ENCODE peak calls at places on chromosomes 12 and 14, in four cellular contexts. One of them, this sample, is unnamed.

GRCh38 chr12:53757095-53757770 is 5.5 kb upstream of the CISTR start:
- DNase-seq in A549: peak; percentile 78
- DNase-seq in GM12878: no peak
- DNase-seq in K562: peak; percentile 81
- DNase-seq in this sample: peak; percentile 87

GRCh38 chr12:3206536-3207072 is 129.4 kb downstream of the TSPAN9 start:
- DNase-seq in A549: no peak
- DNase-seq in GM12878: no peak
- DNase-seq in K562: no peak
- DNase-seq in this sample: no peak

GRCh38 chr12:99383258-99383657 is 264.3 kb upstream of the GARIN6 start:
- DNase-seq in A549: no peak
- DNase-seq in GM12878: no peak
- DNase-seq in K562: no peak
- DNase-seq in this sample: no peak

GRCh38 chr14:76348898-76349297 is 27.0 kb upstream of the ESRRB start:
- DNase-seq in A549: no peak
- DNase-seq in GM12878: no peak
- DNase-seq in K562: peak; percentile 7
- DNase-seq in this sample: peak; percentile 62

GRCh38 chr14:73392329-73393257 is 65.8 kb downstream of the NUMB start:
- DNase-seq in A549: no peak
- DNase-seq in GM12878: no peak
- DNase-seq in K562: no peak
- DNase-seq in this sample: no peak

GRCh38 chr12:18206198-18206597 is 55.1 kb upstream of the PIK3C2G start:
- DNase-seq in A549: no peak
- DNase-seq in GM12878: no peak
- DNase-seq in K562: no peak
- DNase-seq in this sample: no peak

GRCh38 chr14:100988011-100988410 is 84.5 kb upstream of the RTL1 start:
- DNase-seq in A549: peak; percentile 75
- DNase-seq in GM12878: no peak
- DNase-seq in K562: no peak
- DNase-seq in this sample: no peak

GRCh38 chr12:132603240-132604107 is 6.9 kb downstream of the LRCOL1 start:
- DNase-seq in A549: no peak
- DNase-seq in GM12878: no peak
- DNase-seq in K562: no peak
- DNase-seq in this sample: no peak

GRCh38 chr12:31928246-31929139 is 30.7 kb upstream of the RESF1 start:
- DNase-seq in A549: no peak
- DNase-seq in GM12878: no peak
- DNase-seq in K562: no peak
- DNase-seq in this sample: no peak

GRCh38 chr12:49874142-49874897 is 29.4 kb downstream of the FAIM2 start:
- DNase-seq in A549: no peak
- DNase-seq in GM12878: no peak
- DNase-seq in K562: no peak
- DNase-seq in this sample: no peak

GRCh38 chr12:119843100-119843499 is 34.0 kb downstream of the CIT start:
- DNase-seq in A549: no peak
- DNase-seq in GM12878: no peak
- DNase-seq in K562: no peak
- DNase-seq in this sample: no peak

GRCh38 chr14:73630009-73630780 is 14.6 kb upstream of the DNAL1 start:
- DNase-seq in A549: no peak
- DNase-seq in GM12878: no peak
- DNase-seq in K562: peak; percentile 42
- DNase-seq in this sample: no peak

GRCh38 chr14:32256606-32257005 is 53.5 kb upstream of the RNU6-8 start:
- DNase-seq in A549: no peak
- DNase-seq in GM12878: no peak
- DNase-seq in K562: no peak
- DNase-seq in this sample: no peak

GRCh38 chr12:53756300-53757094 is 4.7 kb upstream of the CISTR start:
- DNase-seq in A549: no peak
- DNase-seq in GM12878: no peak
- DNase-seq in K562: no peak
- DNase-seq in this sample: peak; percentile 49

GRCh38 chr14:61535470-61535869 is 159.8 kb upstream of the HIF1A start:
- DNase-seq in A549: peak; percentile 58
- DNase-seq in GM12878: no peak
- DNase-seq in K562: no peak
- DNase-seq in this sample: no peak

GRCh38 chr12:103820881-103821489 is 20.0 kb downstream of the NT5DC3 start:
- DNase-seq in A549: no peak
- DNase-seq in GM12878: no peak
- DNase-seq in K562: no peak
- DNase-seq in this sample: no peak

GRCh38 chr14:38238332-38238731 is 17.6 kb downstream of the CLEC14A start:
- DNase-seq in A549: no peak
- DNase-seq in GM12878: no peak
- DNase-seq in K562: no peak
- DNase-seq in this sample: no peak

GRCh38 chr12:27550653-27550975 is 26.6 kb downstream of the PPFIBP1 start:
- DNase-seq in A549: no peak
- DNase-seq in GM12878: no peak
- DNase-seq in K562: no peak
- DNase-seq in this sample: peak; percentile 40

GRCh38 chr12:47184229-47184628 is 104.5 kb upstream of the AMIGO2 start:
- DNase-seq in A549: no peak
- DNase-seq in GM12878: no peak
- DNase-seq in K562: no peak
- DNase-seq in this sample: no peak

GRCh38 chr12:85711735-85712390 is 124.3 kb downstream of the RASSF9 start:
- DNase-seq in A549: no peak
- DNase-seq in GM12878: no peak
- DNase-seq in K562: no peak
- DNase-seq in this sample: no peak

GRCh38 chr12:91704446-91704845 is 441.2 kb downstream of the BTG1 start:
- DNase-seq in A549: peak; percentile 17
- DNase-seq in GM12878: no peak
- DNase-seq in K562: no peak
- DNase-seq in this sample: no peak

GRCh38 chr12:109863961-109864712 is 16.2 kb downstream of the GLTP start:
- DNase-seq in A549: peak; percentile 66
- DNase-seq in GM12878: no peak
- DNase-seq in K562: no peak
- DNase-seq in this sample: peak; percentile 85

GRCh38 chr12:120466560-120467315 is 2.8 kb downstream of the SRSF9 start:
- DNase-seq in A549: peak; percentile 64
- DNase-seq in GM12878: no peak
- DNase-seq in K562: no peak
- DNase-seq in this sample: peak; percentile 78

GRCh38 chr14:56461876-56462275 is 117.7 kb upstream of the TMEM260 start:
- DNase-seq in A549: no peak
- DNase-seq in GM12878: no peak
- DNase-seq in K562: no peak
- DNase-seq in this sample: no peak

GRCh38 chr14:20516921-20517320 is 11.6 kb downstream of the RNASE10 start:
- DNase-seq in A549: no peak
- DNase-seq in GM12878: no peak
- DNase-seq in K562: no peak
- DNase-seq in this sample: no peak

GRCh38 chr12:105279460-105280056 is 43.6 kb upstream of the APPL2 start:
- DNase-seq in A549: peak; percentile 44
- DNase-seq in GM12878: no peak
- DNase-seq in K562: peak; percentile 15
- DNase-seq in this sample: peak; percentile 79

GRCh38 chr14:64440494-64440893 is 24.8 kb upstream of the AKAP5 start:
- DNase-seq in A549: no peak
- DNase-seq in GM12878: no peak
- DNase-seq in K562: no peak
- DNase-seq in this sample: no peak

DNA sequence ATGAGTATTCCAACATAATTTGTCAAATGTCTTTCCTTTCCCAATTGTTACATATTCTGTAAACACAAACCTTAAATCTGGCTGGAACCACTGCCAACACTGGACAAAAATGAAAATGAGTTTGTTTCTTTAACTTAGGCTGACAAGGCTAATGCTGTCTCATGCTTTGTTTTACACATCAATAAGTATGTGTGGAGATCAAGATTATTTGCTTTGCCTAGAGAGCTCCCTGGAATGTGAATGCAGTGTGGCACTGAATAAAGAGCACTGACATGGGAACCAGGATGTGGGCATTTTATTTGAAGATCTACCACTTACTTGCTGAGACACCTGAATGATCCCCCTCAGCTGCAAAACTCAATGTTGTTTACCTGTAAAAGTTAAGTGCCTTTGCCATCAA is 61.7 kb downstream of the RALGAPA1 start:
- DNase-seq in A549: peak; percentile 40
- DNase-seq in GM12878: no peak
- DNase-seq in K562: no peak
- DNase-seq in this sample: no peak
- TF ChIP-seq CTCF in A549: no peak
- TF ChIP-seq CTCF in GM12878: no peak
- TF ChIP-seq CTCF in K562: no peak
- TF ChIP-seq CTCF in this sample: no peak

GRCh38 chr12:130223767-130224244 is 61.5 kb downstream of the FZD10 start:
- DNase-seq in A549: no peak
- DNase-seq in GM12878: no peak
- DNase-seq in K562: no peak
- DNase-seq in this sample: no peak
- TF ChIP-seq MAX in A549: no peak
- TF ChIP-seq MAX in GM12878: no peak
- TF ChIP-seq MAX in K562: no peak
- TF ChIP-seq MAX in this sample: no peak

GRCh38 chr12:11545438-11546330 is 103.8 kb upstream of the ETV6 start:
- DNase-seq in A549: no peak
- DNase-seq in GM12878: peak; percentile 78
- DNase-seq in K562: no peak
- DNase-seq in this sample: peak; percentile 87
- H3K4me3 ChIP-seq in A549: no peak overlapping the region
- H3K4me3 ChIP-seq in GM12878: peak overlapping the region; percentile 31
- H3K4me3 ChIP-seq in K562: no peak overlapping the region
- H3K4me3 ChIP-seq in this sample: no peak overlapping the region

DNA sequence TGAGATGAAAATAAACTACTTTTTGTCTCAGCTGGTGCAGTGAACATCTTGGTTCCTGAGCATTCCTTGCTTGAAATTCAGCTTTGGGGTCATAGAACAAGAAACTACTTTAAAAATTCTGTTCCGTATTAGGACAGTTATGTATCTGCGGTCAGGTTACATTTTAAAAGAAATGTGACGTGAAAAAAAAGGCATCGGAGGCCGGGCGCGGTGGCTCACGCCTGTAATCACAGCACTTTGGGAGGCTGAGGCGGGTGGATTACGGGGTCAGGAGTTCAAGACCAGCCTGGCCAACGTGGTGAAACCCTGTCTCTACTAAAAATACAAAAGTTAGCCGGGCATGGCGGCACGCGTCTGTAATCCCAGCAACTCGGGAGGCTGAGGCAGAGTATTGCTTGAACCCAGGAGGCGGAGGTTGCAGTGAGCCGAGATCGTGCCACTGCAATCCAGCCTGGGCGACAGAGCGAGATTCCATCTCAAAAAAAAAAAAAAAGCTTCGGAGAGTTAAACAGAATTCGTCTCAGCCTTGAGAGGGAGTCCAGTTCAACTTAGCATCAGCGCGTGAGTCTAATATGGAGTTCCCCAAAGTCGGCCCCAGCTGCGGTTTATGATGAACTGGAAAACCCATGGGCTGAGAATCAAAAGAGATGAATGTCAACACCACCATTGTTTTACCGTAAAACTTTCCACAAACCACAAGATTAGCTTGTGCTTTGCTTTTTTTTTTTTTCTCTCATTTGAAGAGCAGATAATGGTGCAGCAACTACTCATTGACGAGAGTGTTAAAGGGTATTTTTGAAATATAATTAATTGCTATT is 2.1 kb upstream of the SLC2A13 start:
- DNase-seq in A549: no peak
- DNase-seq in GM12878: no peak
- DNase-seq in K562: no peak
- DNase-seq in this sample: no peak
- TF ChIP-seq CTCF in A549: no peak
- TF ChIP-seq CTCF in GM12878: no peak
- TF ChIP-seq CTCF in K562: no peak
- TF ChIP-seq CTCF in this sample: no peak

GRCh38 chr14:81206115-81206514 is 14.6 kb downstream of the GTF2A1 start:
- DNase-seq in A549: no peak
- DNase-seq in GM12878: no peak
- DNase-seq in K562: no peak
- DNase-seq in this sample: no peak

GRCh38 chr14:81208489-81208888 is 12.3 kb downstream of the GTF2A1 start:
- DNase-seq in A549: no peak
- DNase-seq in GM12878: no peak
- DNase-seq in K562: no peak
- DNase-seq in this sample: peak; percentile 61

GRCh38 chr14:81209187-81209836 is 11.4 kb downstream of the GTF2A1 start:
- DNase-seq in A549: no peak
- DNase-seq in GM12878: peak; percentile 37
- DNase-seq in K562: no peak
- DNase-seq in this sample: peak; percentile 36

GRCh38 chr14:81211844-81212243 is 8.9 kb downstream of the GTF2A1 start:
- DNase-seq in A549: peak; percentile 37
- DNase-seq in GM12878: no peak
- DNase-seq in K562: no peak
- DNase-seq in this sample: peak; percentile 41
- TF ChIP-seq MAX in A549: no peak
- TF ChIP-seq MAX in GM12878: no peak
- TF ChIP-seq MAX in K562: no peak
- TF ChIP-seq MAX in this sample: no peak

GRCh38 chr12:121514184-121514742 is 66.6 kb downstream of the KDM2B start:
- DNase-seq in A549: no peak
- DNase-seq in GM12878: no peak
- DNase-seq in K562: no peak
- DNase-seq in this sample: no peak

GRCh38 chr12:121515615-121516014 is 65.2 kb downstream of the KDM2B start:
- DNase-seq in A549: no peak
- DNase-seq in GM12878: no peak
- DNase-seq in K562: no peak
- DNase-seq in this sample: no peak

GRCh38 chr12:121512561-121512960 is 68.3 kb downstream of the KDM2B start:
- DNase-seq in A549: no peak
- DNase-seq in GM12878: no peak
- DNase-seq in K562: no peak
- DNase-seq in this sample: no peak

GRCh38 chr12:121511931-121512330 is 68.9 kb downstream of the KDM2B start:
- DNase-seq in A549: no peak
- DNase-seq in GM12878: no peak
- DNase-seq in K562: no peak
- DNase-seq in this sample: no peak

GRCh38 chr12:121513464-121514183 is 67.2 kb downstream of the KDM2B start:
- DNase-seq in A549: peak; percentile 84
- DNase-seq in GM12878: no peak
- DNase-seq in K562: peak; percentile 96
- DNase-seq in this sample: peak; percentile 58
- H3K4me3 ChIP-seq in A549: no peak overlapping the region
- H3K4me3 ChIP-seq in GM12878: no peak overlapping the region
- H3K4me3 ChIP-seq in K562: no peak overlapping the region
- H3K4me3 ChIP-seq in this sample: no peak overlapping the region

GRCh38 chr12:32949815-32950214 is 53.2 kb upstream of the PKP2 start:
- DNase-seq in A549: no peak
- DNase-seq in GM12878: no peak
- DNase-seq in K562: no peak
- DNase-seq in this sample: no peak
- TF ChIP-seq CTCF in A549: no peak
- TF ChIP-seq CTCF in GM12878: no peak
- TF ChIP-seq CTCF in K562: no peak
- TF ChIP-seq CTCF in this sample: no peak

GRCh38 chr14:80202888-80203562 is 8.3 kb downstream of the DIO2 start:
- DNase-seq in A549: peak; percentile 45
- DNase-seq in GM12878: no peak
- DNase-seq in K562: peak; percentile 3
- DNase-seq in this sample: peak; percentile 55
- TF ChIP-seq MAX in A549: no peak
- TF ChIP-seq MAX in GM12878: no peak
- TF ChIP-seq MAX in K562: no peak
- TF ChIP-seq MAX in this sample: peak; percentile 55